ENCODE peak calls at places on chromosomes 11 and 22, in five cellular contexts. Z is HepG2, T is H1, D is NT2/D1, G is GM12878. Y is an unnamed sample.

GRCh38 chr11:102320679-102321078 is 3.4 kb downstream of the BIRC3 start:
- DNase-seq in G (no peak), T (no peak), D (no peak), Z (no peak), Y (no peak)

GRCh38 chr22:31075961-31076360 is 5.2 kb upstream of the SMTN start:
- DNase-seq in Z (no peak), D (no peak), G (no peak), T (no peak), Y (no peak)

GRCh38 chr11:69450064-69450856 is 31.2 kb upstream of the LINC01488 start:
- DNase-seq in G (no peak), D (no peak), Z (no peak), T (no peak), Y (no peak)

GRCh38 chr11:87529486-87529885 is 491.8 kb downstream of the TMEM135 start:
- DNase-seq in D (no peak), T (no peak), G (no peak), Z (no peak), Y (no peak)

GRCh38 chr11:131723088-131723487 is 352.7 kb downstream of the NTM start:
- DNase-seq in Z (no peak), T (no peak), D (no peak), G (no peak), Y (no peak)

GRCh38 chr11:91872216-91872615 is 352.4 kb upstream of the FAT3 start:
- DNase-seq in D (no peak), Z (no peak), G (no peak), T (no peak), Y (no peak)

GRCh38 chr11:36628765-36629199 is 30.7 kb upstream of the RAG2 start:
- DNase-seq in Z (no peak), T (no peak), G (no peak), D (no peak), Y (peak)

GRCh38 chr22:20221421-20222340 is 46.4 kb downstream of the RTN4R start:
- DNase-seq in Z (no peak), D (no peak), T (no peak), G (no peak), Y (no peak)

GRCh38 chr22:20422965-20423635 is 14.5 kb downstream of the SCARF2 start:
- DNase-seq in G (no peak), Z (no peak), D (no peak), T (no peak), Y (no peak)

GRCh38 chr11:125569913-125570621 is 790 bp downstream of the EI24 start:
- DNase-seq in D (no peak), Z (no peak), T (no peak), G (no peak), Y (no peak)
- TF ChIP-seq SUZ12 in D (no peak), Z (no peak), T (no peak), G (no peak), Y (no peak)

DNA sequence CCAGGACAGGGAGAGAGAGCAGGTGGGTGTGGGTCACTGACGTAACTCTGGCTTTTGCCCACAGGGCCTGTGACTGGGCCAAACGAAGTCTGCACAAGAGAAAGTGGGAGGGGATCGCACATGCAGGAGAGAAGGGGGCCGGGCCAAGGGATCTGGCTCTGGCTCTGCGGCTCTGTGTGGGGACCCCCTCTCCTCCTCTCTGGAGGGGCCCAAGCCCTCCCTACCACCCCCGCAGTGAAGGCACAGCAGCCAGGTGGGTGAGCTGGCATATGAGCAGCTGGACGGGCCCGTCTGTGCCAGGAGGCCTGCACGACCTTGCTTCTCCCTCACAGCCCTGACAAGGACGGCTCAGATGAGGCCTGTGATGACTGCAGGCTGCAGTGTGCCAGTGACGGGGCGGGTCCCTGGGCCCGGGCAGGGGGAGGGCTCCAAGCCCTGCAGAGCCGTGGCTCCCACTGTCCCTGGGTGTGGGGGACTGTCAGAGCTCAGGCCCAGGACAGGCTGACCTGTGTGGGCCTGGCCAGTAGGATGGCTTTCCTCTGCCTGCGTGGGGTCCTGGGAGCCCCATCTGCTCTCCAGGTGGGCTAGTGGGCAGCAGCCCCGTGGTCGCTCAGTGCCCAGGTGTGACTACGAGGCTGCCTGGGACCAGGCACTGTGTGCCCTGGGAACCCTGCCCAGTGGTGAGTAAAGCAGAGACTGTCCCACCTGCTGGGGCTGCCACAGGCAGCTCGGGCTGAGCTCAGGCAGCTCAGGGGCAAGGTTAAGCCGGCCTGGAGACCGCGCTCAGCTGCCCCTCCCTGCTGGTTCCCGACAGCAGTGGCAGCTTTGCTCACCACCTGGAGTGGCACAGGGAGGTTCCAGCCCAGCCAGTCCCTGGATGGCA is 22.2 kb downstream of the MRGPRG start:
- DNase-seq in D (no peak), T (no peak), G (no peak), Z (no peak), Y (no peak)
- TF ChIP-seq SUZ12 in D (no peak), T (no peak), G (no peak), Z (no peak), Y (no peak)

GRCh38 chr11:10641314-10642206 is 52.0 kb downstream of the IRAG1 start:
- DNase-seq in T (no peak), Z (no peak), D (no peak), G (peak), Y (no peak)

GRCh38 chr11:10640308-10640707 is 53.2 kb downstream of the IRAG1 start:
- DNase-seq in G (no peak), D (no peak), Z (no peak), T (no peak), Y (no peak)

GRCh38 chr11:10637629-10638028 is 55.9 kb downstream of the IRAG1 start:
- DNase-seq in D (no peak), T (no peak), Z (no peak), G (no peak), Y (no peak)

GRCh38 chr11:10639350-10639749 is 54.2 kb downstream of the IRAG1 start:
- DNase-seq in T (no peak), D (no peak), Z (no peak), G (no peak), Y (no peak)

GRCh38 chr11:10638285-10638684 is 55.3 kb downstream of the IRAG1 start:
- DNase-seq in T (no peak), G (no peak), D (no peak), Z (no peak), Y (no peak)
- TF ChIP-seq SUZ12 in T (no peak), G (no peak), D (no peak), Z (no peak), Y (no peak)

GRCh38 chr22:29883831-29884139 is 811 bp downstream of the MTMR3 start:
- DNase-seq in D (no peak), Z (no peak), G (no peak), T (no peak), Y (no peak)

GRCh38 chr22:29886601-29887000 is 3.6 kb downstream of the MTMR3 start:
- DNase-seq in D (no peak), G (no peak), Z (no peak), T (no peak), Y (no peak)

GRCh38 chr22:29885610-29886009 is 2.6 kb downstream of the MTMR3 start:
- DNase-seq in Z (no peak), T (no peak), D (no peak), G (no peak), Y (no peak)

GRCh38 chr22:29882716-29883044 is 294 bp upstream of the MTMR3 start:
- DNase-seq in G (no peak), Z (no peak), T (no peak), D (no peak), Y (no peak)

GRCh38 chr22:29883045-29883830 is at the start of gene MTMR3:
- DNase-seq in Z (peak), T (peak), G (peak), D (peak), Y (peak)
- TF ChIP-seq SUZ12 in Z (no peak), T (no peak), G (no peak), D (no peak), Y (no peak)

DNA sequence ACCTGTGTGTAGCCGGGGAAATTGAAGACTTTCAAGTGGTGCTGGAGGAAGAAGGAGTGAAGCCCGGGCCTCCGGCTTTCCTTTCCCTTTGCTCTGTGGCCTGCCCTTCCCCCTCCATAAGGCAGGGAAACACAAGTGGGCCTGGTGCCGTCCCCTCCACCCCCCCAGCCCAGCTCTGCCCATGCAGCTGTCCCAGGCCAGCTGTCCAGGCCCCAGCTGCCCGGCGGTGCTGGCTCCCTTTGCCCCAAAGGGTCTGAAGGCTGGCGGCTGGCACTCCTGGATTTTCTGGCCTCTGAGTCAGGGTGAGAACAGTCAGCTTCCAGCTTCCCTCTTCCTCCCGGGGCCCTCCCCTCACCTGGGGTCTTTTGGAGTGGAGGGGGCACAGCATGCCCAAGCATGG is 27.7 kb downstream of the CD82 start:
- DNase-seq in D (no peak), Z (no peak), T (no peak), G (no peak), Y (no peak)
- TF ChIP-seq SUZ12 in D (no peak), Z (no peak), T (no peak), G (no peak), Y (no peak)

GRCh38 chr11:74090701-74091100 is 80.1 kb downstream of the C2CD3 start:
- DNase-seq in T (no peak), D (no peak), G (no peak), Z (peak), Y (no peak)

GRCh38 chr11:74086242-74086884 is 77.5 kb upstream of the UCP3 start:
- DNase-seq in G (no peak), D (no peak), Z (no peak), T (no peak), Y (no peak)

GRCh38 chr11:74081428-74081827 is 72.5 kb upstream of the UCP3 start:
- DNase-seq in Z (no peak), D (no peak), T (no peak), G (no peak), Y (no peak)

GRCh38 chr11:74085542-74085892 is 76.6 kb upstream of the UCP3 start:
- DNase-seq in G (no peak), Z (peak), D (no peak), T (no peak), Y (no peak)

GRCh38 chr11:74084796-74085541 is 76.1 kb upstream of the UCP3 start:
- DNase-seq in D (no peak), Z (peak), G (no peak), T (no peak), Y (no peak)
- TF ChIP-seq SUZ12 in D (no peak), Z (no peak), G (no peak), T (no peak), Y (no peak)

DNA sequence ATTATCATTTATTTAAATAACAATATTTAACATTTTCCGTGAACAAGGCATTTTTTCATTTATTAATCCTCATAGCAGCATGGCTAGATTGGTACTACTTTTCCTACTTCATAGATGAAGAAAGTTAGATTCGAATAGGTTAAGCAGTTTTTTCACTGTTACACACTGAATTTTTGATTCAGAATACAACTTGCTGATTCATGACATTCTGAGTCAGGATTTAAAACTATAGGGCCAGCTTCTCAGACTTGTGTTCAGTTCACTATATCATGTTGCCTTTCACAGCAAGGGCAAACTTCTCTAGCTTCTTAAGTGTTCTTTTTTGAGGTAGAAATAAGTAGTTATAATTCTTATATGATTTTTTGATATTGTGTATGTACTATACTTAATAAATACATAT is 31.5 kb downstream of the CYP2R1 start:
- DNase-seq in G (no peak), Z (no peak), T (no peak), D (no peak), Y (no peak)
- TF ChIP-seq SUZ12 in G (no peak), Z (no peak), T (no peak), D (no peak), Y (no peak)

GRCh38 chr22:32546480-32546879 is 71.9 kb downstream of the FBXO7 start:
- DNase-seq in D (no peak), Z (no peak), T (no peak), G (no peak), Y (no peak)
- TF ChIP-seq SUZ12 in D (no peak), Z (no peak), T (no peak), G (no peak), Y (no peak)

GRCh38 chr22:47175151-47175760 is 412.8 kb downstream of the TBC1D22A start:
- DNase-seq in D (no peak), Z (no peak), G (no peak), T (no peak), Y (no peak)
- TF ChIP-seq SUZ12 in D (no peak), Z (no peak), G (no peak), T (no peak), Y (no peak)

DNA sequence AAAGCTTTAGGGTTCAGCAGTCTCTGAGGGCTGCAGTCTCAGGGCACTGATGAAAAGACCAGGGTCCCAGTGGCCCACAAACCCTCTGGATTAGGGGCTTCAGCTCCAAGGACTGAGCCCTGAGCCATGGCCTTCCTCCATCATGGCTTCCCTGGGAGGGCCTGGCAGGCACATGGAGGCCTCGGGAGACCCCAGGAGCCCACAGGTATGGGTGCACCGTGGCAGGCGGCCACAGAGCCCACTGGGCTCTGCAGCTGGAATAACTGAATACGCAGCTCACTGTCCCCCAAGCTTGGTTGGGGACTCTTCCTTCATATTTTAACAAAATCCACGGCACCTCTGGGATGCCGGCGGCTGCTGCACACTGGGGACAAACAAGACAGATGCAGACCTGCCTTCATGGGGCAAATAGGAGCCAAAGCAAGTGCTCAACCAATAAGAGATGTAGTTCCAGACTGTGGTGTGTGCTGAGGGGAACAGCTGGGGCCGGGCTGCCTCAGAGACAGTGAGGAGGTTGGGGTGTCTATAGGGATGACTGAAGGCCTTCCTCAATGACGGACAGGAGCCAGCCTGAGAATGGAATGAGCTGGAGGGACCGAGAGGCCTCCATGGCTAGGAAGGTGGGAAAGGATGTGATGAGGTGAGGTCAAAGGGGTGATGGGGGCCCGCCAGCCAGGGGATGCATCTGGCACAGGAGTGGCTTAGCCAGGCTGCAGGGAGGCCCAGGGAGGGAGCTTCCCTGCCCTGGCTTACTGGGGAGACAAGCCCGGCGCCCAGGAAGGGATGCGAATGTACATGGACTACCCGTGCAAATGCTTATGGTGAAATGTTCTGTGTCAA is 10.2 kb upstream of the CTSD start:
- DNase-seq in G (no peak), D (no peak), T (no peak), Z (no peak), Y (no peak)
- TF ChIP-seq SUZ12 in G (no peak), D (no peak), T (no peak), Z (no peak), Y (no peak)